ENCODE peak calls at places on chromosomes 12 and 14, in eight cellular contexts. F is T follicular helper cell, V is Ammon's horn, Q is SJSA1, K is Panc1, W is Daoy, U is heart left ventricle, J is cardiac fibroblast. E is an unnamed sample.

GRCh38 chr14:90453401-90453951 is 56.6 kb downstream of the CALM1 start:
- DNase-seq in F (no peak), V (peak), Q (no peak), K (no peak), W (no peak), U (peak), J (peak), E (no peak)

GRCh38 chr12:12230275-12230674 is 36.6 kb downstream of the LRP6 start:
- DNase-seq in F (no peak), V (no peak), Q (no peak), K (no peak), W (no peak), U (no peak), J (no peak), E (no peak)

GRCh38 chr12:68591716-68592437 is 18.8 kb upstream of the RAP1B start:
- DNase-seq in F (peak), V (no peak), Q (no peak), K (no peak), W (no peak), U (no peak), J (no peak), E (no peak)

GRCh38 chr12:52253391-52254179 is 20.5 kb downstream of the KRT7 start:
- DNase-seq in F (no peak), V (no peak), Q (no peak), K (no peak), W (no peak), U (no peak), J (no peak), E (no peak)

GRCh38 chr12:92208613-92209121 is 63.0 kb upstream of the BTG1 start:
- DNase-seq in F (no peak), V (peak), Q (peak), K (peak), W (peak), U (peak), J (peak), E (no peak)

GRCh38 chr12:10242539-10242938 is 29.9 kb downstream of the GABARAPL1 start:
- DNase-seq in F (no peak), V (no peak), Q (no peak), K (no peak), W (no peak), U (no peak), J (no peak), E (no peak)

GRCh38 chr14:38731962-38732361 is 371.1 kb downstream of the SEC23A start:
- DNase-seq in F (no peak), V (no peak), Q (no peak), K (no peak), W (no peak), U (no peak), J (no peak), E (no peak)

GRCh38 chr12:66813137-66813867 is 134.4 kb upstream of the GRIP1 start:
- DNase-seq in F (no peak), V (no peak), Q (no peak), K (no peak), W (peak), U (no peak), J (no peak), E (no peak)

E was measured in astrocyte of the cerebellum.